ENCODE peak calls at places on chromosomes 2 and 18, in ten cellular contexts. J, I, E, Z, A, N, F, O, V and H are unnamed samples.

GRCh38 chr2:72141881-72142742 is 5.5 kb downstream of the CYP26B1 start:
- DNase-seq in J (no peak), I (no peak), E (no peak), Z (peak), A (no peak), N (no peak), F (no peak), O (no peak), V (no peak), H (peak)

GRCh38 chr2:56185582-56186046 is 1.8 kb downstream of the CCDC85A start:
- DNase-seq in J (peak), I (no peak), E (peak), Z (peak), A (peak), N (peak), F (no peak), O (no peak), V (no peak), H (peak)

GRCh38 chr2:219254590-219255219 is 987 bp upstream of the TUBA4A start:
- DNase-seq in J (no peak), I (no peak), E (no peak), Z (peak), A (no peak), N (no peak), F (no peak), O (no peak), V (no peak), H (no peak)

GRCh38 chr18:42048150-42048549 is 93.1 kb downstream of the PIK3C3 start:
- DNase-seq in J (no peak), I (no peak), E (no peak), Z (no peak), A (peak), N (no peak), F (peak), O (no peak), V (peak), H (peak)

GRCh38 chr2:30936924-30937323 is 129.7 kb upstream of the CAPN13 start:
- DNase-seq in J (no peak), I (no peak), E (no peak), Z (no peak), A (no peak), N (no peak), F (no peak), O (no peak), V (no peak), H (no peak)

GRCh38 chr18:13643261-13643671 is 83.1 kb downstream of the FAM210A start:
- DNase-seq in J (no peak), I (no peak), E (no peak), Z (peak), A (no peak), N (no peak), F (no peak), O (no peak), V (no peak), H (no peak)

GRCh38 chr18:63025251-63025710 is 294.3 kb downstream of the BCL2 start:
- DNase-seq in J (peak), I (no peak), E (no peak), Z (peak), A (no peak), N (peak), F (no peak), O (no peak), V (no peak), H (peak)

GRCh38 chr2:101256316-101256715 is 3.6 kb downstream of the CNOT11 start:
- DNase-seq in J (no peak), I (no peak), E (no peak), Z (no peak), A (no peak), N (no peak), F (no peak), O (no peak), V (no peak), H (no peak)

GRCh38 chr2:239110595-239111048 is 262.7 kb downstream of the TWIST2 start:
- DNase-seq in J (no peak), I (no peak), E (no peak), Z (no peak), A (no peak), N (no peak), F (no peak), O (no peak), V (no peak), H (no peak)

GRCh38 chr2:1582891-1583341 is 161.4 kb downstream of the PXDN start:
- DNase-seq in J (no peak), I (no peak), E (peak), Z (no peak), A (no peak), N (no peak), F (no peak), O (no peak), V (no peak), H (no peak)

GRCh38 chr2:141611143-141611571 is 519.7 kb downstream of the LRP1B start:
- DNase-seq in J (no peak), I (no peak), E (no peak), Z (peak), A (no peak), N (no peak), F (no peak), O (no peak), V (no peak), H (no peak)

GRCh38 chr2:10780491-10780820 is 32.1 kb downstream of the PDIA6 start:
- DNase-seq in J (no peak), I (no peak), E (no peak), Z (no peak), A (no peak), N (no peak), F (no peak), O (no peak), V (no peak), H (no peak)

GRCh38 chr2:119240311-119241204 is 16.9 kb downstream of the STEAP3 start:
- DNase-seq in J (peak), I (peak), E (no peak), Z (peak), A (peak), N (peak), F (peak), O (peak), V (no peak), H (peak)

GRCh38 chr2:182952741-182953450 is 85.4 kb downstream of the NCKAP1 start:
- DNase-seq in J (no peak), I (no peak), E (no peak), Z (no peak), A (no peak), N (no peak), F (no peak), O (no peak), V (no peak), H (no peak)

GRCh38 chr2:19576411-19576810 is 218.0 kb upstream of the OSR1 start:
- DNase-seq in J (no peak), I (no peak), E (no peak), Z (no peak), A (peak), N (no peak), F (no peak), O (no peak), V (peak), H (no peak)

GRCh38 chr2:234110219-234110618 is 59.7 kb downstream of the SPP2 start:
- DNase-seq in J (no peak), I (no peak), E (no peak), Z (no peak), A (no peak), N (no peak), F (no peak), O (no peak), V (no peak), H (no peak)

GRCh38 chr18:63603772-63604171 is 16.6 kb downstream of the SERPINB13 start:
- DNase-seq in J (no peak), I (no peak), E (no peak), Z (no peak), A (no peak), N (no peak), F (no peak), O (no peak), V (peak), H (no peak)

GRCh38 chr18:26307161-26307773 is 81.0 kb downstream of the TAF4B start:
- DNase-seq in J (peak), I (no peak), E (no peak), Z (peak), A (peak), N (peak), F (peak), O (peak), V (no peak), H (no peak)